ENCODE peak calls at places on chromosome X, in nine cellular contexts. A, F, G, I, W, Q, Y, P and B are unnamed samples.

GRCh38 chrX:38857736-38858432 is 56.6 kb downstream of the MID1IP1 start:
- DNase-seq in Q (no peak), W (no peak), I (no peak), Y (no peak), A (no peak), G (no peak), P (no peak), F (no peak), B (no peak)

GRCh38 chrX:427812-428725 is 41.4 kb upstream of the PPP2R3B start:
- DNase-seq in P (no peak), Q (peak), Y (no peak), I (no peak), A (peak), G (no peak), W (no peak), F (no peak), B (no peak)

GRCh38 chrX:72037601-72038000 is 94.1 kb downstream of the RTL5 start:
- DNase-seq in A (no peak), I (no peak), W (no peak), Y (no peak), P (no peak), F (no peak), G (no peak), Q (no peak), B (no peak)

GRCh38 chrX:148929686-148930085 is 429.3 kb downstream of the AFF2 start:
- DNase-seq in P (no peak), Y (no peak), I (no peak), F (peak), W (peak), A (no peak), G (no peak), Q (peak), B (no peak)

GRCh38 chrX:130179579-130180215 is 7.9 kb downstream of the RAB33A start:
- DNase-seq in Q (no peak), A (no peak), W (no peak), F (no peak), P (no peak), G (no peak), I (no peak), Y (no peak), B (no peak)

GRCh38 chrX:130887392-130887791 is 15.6 kb downstream of the ENOX2 start:
- DNase-seq in Y (peak), F (no peak), A (peak), I (no peak), P (no peak), G (no peak), Q (no peak), W (no peak), B (no peak)

GRCh38 chrX:17046478-17047097 is 100.1 kb downstream of the REPS2 start:
- DNase-seq in Y (peak), A (peak), I (peak), Q (no peak), P (peak), G (peak), W (peak), F (peak), B (peak)

GRCh38 chrX:70117738-70118137 is 15.5 kb upstream of the IGBP1 start:
- DNase-seq in F (no peak), A (no peak), W (no peak), I (no peak), Y (no peak), G (no peak), Q (no peak), P (no peak), B (no peak)

GRCh38 chrX:131821945-131822622 is 201.0 kb upstream of the STK26 start:
- DNase-seq in F (no peak), I (no peak), W (peak), P (no peak), A (no peak), Y (peak), Q (no peak), G (peak), B (no peak)

GRCh38 chrX:40469316-40469715 is 111.5 kb upstream of the ATP6AP2 start:
- DNase-seq in Y (no peak), G (no peak), A (no peak), F (no peak), I (no peak), Q (no peak), W (no peak), P (no peak), B (no peak)